ENCODE peak calls at places on chromosomes 16 and 17, in seven cellular contexts. One of them, this sample, is unnamed.

GRCh38 chr16:74832228-74832627 is 57.6 kb upstream of the FA2H start:
- DNase-seq in stimulated activated CD8-positive, alpha-beta memory T cell treated with anti-CD3 and anti-CD28 coated beads, Interleukin-4, amount 100 ng/mL, for 1 hour: no peak
- DNase-seq in adipocyte: no peak
- DNase-seq in ELR: no peak
- DNase-seq in fibroblast of pulmonary artery: no peak
- DNase-seq in right cardiac atrium: no peak
- DNase-seq in EL: no peak
- DNase-seq in this sample: no peak

GRCh38 chr16:56600398-56600999 is 7.9 kb upstream of the MT2A start:
- DNase-seq in stimulated activated CD8-positive, alpha-beta memory T cell treated with anti-CD3 and anti-CD28 coated beads, Interleukin-4, amount 100 ng/mL, for 1 hour: no peak
- DNase-seq in right cardiac atrium: no peak
- DNase-seq in EL: peak
- DNase-seq in ELR: peak
- DNase-seq in adipocyte: peak
- DNase-seq in fibroblast of pulmonary artery: peak
- DNase-seq in this sample: peak

GRCh38 chr16:85627835-85628556 is 14.9 kb downstream of the GSE1 start:
- DNase-seq in ELR: no peak
- DNase-seq in EL: no peak
- DNase-seq in stimulated activated CD8-positive, alpha-beta memory T cell treated with anti-CD3 and anti-CD28 coated beads, Interleukin-4, amount 100 ng/mL, for 1 hour: no peak
- DNase-seq in fibroblast of pulmonary artery: no peak
- DNase-seq in adipocyte: no peak
- DNase-seq in right cardiac atrium: no peak
- DNase-seq in this sample: no peak

GRCh38 chr17:35778641-35779196 is 16.7 kb downstream of the MMP28 start:
- DNase-seq in adipocyte: peak
- DNase-seq in ELR: no peak
- DNase-seq in right cardiac atrium: no peak
- DNase-seq in fibroblast of pulmonary artery: no peak
- DNase-seq in stimulated activated CD8-positive, alpha-beta memory T cell treated with anti-CD3 and anti-CD28 coated beads, Interleukin-4, amount 100 ng/mL, for 1 hour: no peak
- DNase-seq in EL: no peak
- DNase-seq in this sample: peak

GRCh38 chr16:50680556-50680893 is 587 bp downstream of the SNX20 start:
- DNase-seq in ELR: no peak
- DNase-seq in right cardiac atrium: no peak
- DNase-seq in adipocyte: no peak
- DNase-seq in stimulated activated CD8-positive, alpha-beta memory T cell treated with anti-CD3 and anti-CD28 coated beads, Interleukin-4, amount 100 ng/mL, for 1 hour: no peak
- DNase-seq in fibroblast of pulmonary artery: no peak
- DNase-seq in EL: no peak
- DNase-seq in this sample: no peak

GRCh38 chr17:1713878-1714487 is 3.8 kb upstream of the TLCD2 start:
- DNase-seq in adipocyte: peak
- DNase-seq in ELR: peak
- DNase-seq in fibroblast of pulmonary artery: peak
- DNase-seq in stimulated activated CD8-positive, alpha-beta memory T cell treated with anti-CD3 and anti-CD28 coated beads, Interleukin-4, amount 100 ng/mL, for 1 hour: no peak
- DNase-seq in EL: peak
- DNase-seq in right cardiac atrium: no peak
- DNase-seq in this sample: peak

GRCh38 chr17:19296786-19297778 is 59.9 kb downstream of the EPN2 start:
- DNase-seq in adipocyte: no peak
- DNase-seq in right cardiac atrium: no peak
- DNase-seq in EL: no peak
- DNase-seq in stimulated activated CD8-positive, alpha-beta memory T cell treated with anti-CD3 and anti-CD28 coated beads, Interleukin-4, amount 100 ng/mL, for 1 hour: no peak
- DNase-seq in ELR: no peak
- DNase-seq in fibroblast of pulmonary artery: no peak
- DNase-seq in this sample: no peak

GRCh38 chr16:66300037-66300436 is 66.5 kb upstream of the CDH5 start:
- DNase-seq in stimulated activated CD8-positive, alpha-beta memory T cell treated with anti-CD3 and anti-CD28 coated beads, Interleukin-4, amount 100 ng/mL, for 1 hour: no peak
- DNase-seq in EL: no peak
- DNase-seq in fibroblast of pulmonary artery: no peak
- DNase-seq in right cardiac atrium: no peak
- DNase-seq in ELR: no peak
- DNase-seq in adipocyte: no peak
- DNase-seq in this sample: no peak

GRCh38 chr17:61002316-61002736 is 324.7 kb downstream of the BCAS3 start:
- DNase-seq in stimulated activated CD8-positive, alpha-beta memory T cell treated with anti-CD3 and anti-CD28 coated beads, Interleukin-4, amount 100 ng/mL, for 1 hour: no peak
- DNase-seq in right cardiac atrium: no peak
- DNase-seq in adipocyte: peak
- DNase-seq in fibroblast of pulmonary artery: peak
- DNase-seq in EL: peak
- DNase-seq in ELR: peak
- DNase-seq in this sample: peak

GRCh38 chr16:35598696-35599332 is 2139.4 kb downstream of the TP53TG3F start:
- DNase-seq in stimulated activated CD8-positive, alpha-beta memory T cell treated with anti-CD3 and anti-CD28 coated beads, Interleukin-4, amount 100 ng/mL, for 1 hour: no peak
- DNase-seq in adipocyte: no peak
- DNase-seq in right cardiac atrium: no peak
- DNase-seq in EL: no peak
- DNase-seq in ELR: no peak
- DNase-seq in fibroblast of pulmonary artery: no peak
- DNase-seq in this sample: no peak

GRCh38 chr17:16040710-16041251 is 41.2 kb downstream of the TTC19 start:
- DNase-seq in right cardiac atrium: no peak
- DNase-seq in stimulated activated CD8-positive, alpha-beta memory T cell treated with anti-CD3 and anti-CD28 coated beads, Interleukin-4, amount 100 ng/mL, for 1 hour: no peak
- DNase-seq in adipocyte: peak
- DNase-seq in EL: peak
- DNase-seq in fibroblast of pulmonary artery: peak
- DNase-seq in ELR: peak
- DNase-seq in this sample: peak

GRCh38 chr17:46042248-46042647 is 43.2 kb downstream of the STH start:
- DNase-seq in right cardiac atrium: no peak
- DNase-seq in stimulated activated CD8-positive, alpha-beta memory T cell treated with anti-CD3 and anti-CD28 coated beads, Interleukin-4, amount 100 ng/mL, for 1 hour: no peak
- DNase-seq in ELR: no peak
- DNase-seq in EL: no peak
- DNase-seq in fibroblast of pulmonary artery: no peak
- DNase-seq in adipocyte: no peak
- DNase-seq in this sample: no peak

GRCh38 chr16:47037746-47038458 is 64.4 kb upstream of the DNAJA2 start:
- DNase-seq in EL: peak
- DNase-seq in right cardiac atrium: peak
- DNase-seq in fibroblast of pulmonary artery: peak
- DNase-seq in stimulated activated CD8-positive, alpha-beta memory T cell treated with anti-CD3 and anti-CD28 coated beads, Interleukin-4, amount 100 ng/mL, for 1 hour: peak
- DNase-seq in adipocyte: peak
- DNase-seq in ELR: peak
- DNase-seq in this sample: peak

GRCh38 chr16:81693047-81693446 is 86.0 kb upstream of the PLCG2 start:
- DNase-seq in adipocyte: no peak
- DNase-seq in EL: peak
- DNase-seq in ELR: no peak
- DNase-seq in fibroblast of pulmonary artery: no peak
- DNase-seq in stimulated activated CD8-positive, alpha-beta memory T cell treated with anti-CD3 and anti-CD28 coated beads, Interleukin-4, amount 100 ng/mL, for 1 hour: no peak
- DNase-seq in right cardiac atrium: peak
- DNase-seq in this sample: no peak

GRCh38 chr16:4317471-4318170 is 1.8 kb downstream of the GLIS2 start:
- DNase-seq in right cardiac atrium: peak
- DNase-seq in EL: peak
- DNase-seq in ELR: no peak
- DNase-seq in adipocyte: peak
- DNase-seq in fibroblast of pulmonary artery: no peak
- DNase-seq in stimulated activated CD8-positive, alpha-beta memory T cell treated with anti-CD3 and anti-CD28 coated beads, Interleukin-4, amount 100 ng/mL, for 1 hour: no peak
- DNase-seq in this sample: no peak

GRCh38 chr16:5649762-5650445 is 552.3 kb upstream of the EEF2KMT start:
- DNase-seq in adipocyte: no peak
- DNase-seq in ELR: no peak
- DNase-seq in right cardiac atrium: no peak
- DNase-seq in stimulated activated CD8-positive, alpha-beta memory T cell treated with anti-CD3 and anti-CD28 coated beads, Interleukin-4, amount 100 ng/mL, for 1 hour: no peak
- DNase-seq in EL: no peak
- DNase-seq in fibroblast of pulmonary artery: no peak
- DNase-seq in this sample: no peak

GRCh38 chr17:40996829-40997228 is 2.9 kb upstream of the KRTAP3-3 start:
- DNase-seq in fibroblast of pulmonary artery: no peak
- DNase-seq in adipocyte: no peak
- DNase-seq in stimulated activated CD8-positive, alpha-beta memory T cell treated with anti-CD3 and anti-CD28 coated beads, Interleukin-4, amount 100 ng/mL, for 1 hour: no peak
- DNase-seq in EL: no peak
- DNase-seq in ELR: peak
- DNase-seq in right cardiac atrium: no peak
- DNase-seq in this sample: peak

GRCh38 chr17:47889734-47890529 is 6.1 kb upstream of the SP2 start:
- DNase-seq in ELR: peak
- DNase-seq in right cardiac atrium: peak
- DNase-seq in EL: peak
- DNase-seq in adipocyte: peak
- DNase-seq in fibroblast of pulmonary artery: peak
- DNase-seq in stimulated activated CD8-positive, alpha-beta memory T cell treated with anti-CD3 and anti-CD28 coated beads, Interleukin-4, amount 100 ng/mL, for 1 hour: peak
- DNase-seq in this sample: peak

GRCh38 chr16:89381788-89382187 is 108.6 kb downstream of the ANKRD11 start:
- DNase-seq in fibroblast of pulmonary artery: no peak
- DNase-seq in stimulated activated CD8-positive, alpha-beta memory T cell treated with anti-CD3 and anti-CD28 coated beads, Interleukin-4, amount 100 ng/mL, for 1 hour: no peak
- DNase-seq in right cardiac atrium: no peak
- DNase-seq in adipocyte: no peak
- DNase-seq in EL: no peak
- DNase-seq in ELR: no peak
- DNase-seq in this sample: no peak

GRCh38 chr16:81185416-81185815 is 53.1 kb upstream of the BCO1 start:
- DNase-seq in ELR: no peak
- DNase-seq in stimulated activated CD8-positive, alpha-beta memory T cell treated with anti-CD3 and anti-CD28 coated beads, Interleukin-4, amount 100 ng/mL, for 1 hour: no peak
- DNase-seq in adipocyte: no peak
- DNase-seq in fibroblast of pulmonary artery: no peak
- DNase-seq in EL: no peak
- DNase-seq in right cardiac atrium: no peak
- DNase-seq in this sample: no peak

GRCh38 chr16:2159052-2159838 is 3.7 kb downstream of the TRAF7 start:
- DNase-seq in right cardiac atrium: peak
- DNase-seq in stimulated activated CD8-positive, alpha-beta memory T cell treated with anti-CD3 and anti-CD28 coated beads, Interleukin-4, amount 100 ng/mL, for 1 hour: no peak
- DNase-seq in EL: no peak
- DNase-seq in fibroblast of pulmonary artery: peak
- DNase-seq in adipocyte: no peak
- DNase-seq in ELR: no peak
- DNase-seq in this sample: peak

GRCh38 chr17:17416400-17417360 is 60.1 kb upstream of the MED9 start:
- DNase-seq in right cardiac atrium: peak
- DNase-seq in fibroblast of pulmonary artery: peak
- DNase-seq in EL: peak
- DNase-seq in ELR: peak
- DNase-seq in stimulated activated CD8-positive, alpha-beta memory T cell treated with anti-CD3 and anti-CD28 coated beads, Interleukin-4, amount 100 ng/mL, for 1 hour: no peak
- DNase-seq in adipocyte: peak
- DNase-seq in this sample: peak

GRCh38 chr17:11925271-11926021 is 71.8 kb downstream of the ZNF18 start:
- DNase-seq in adipocyte: no peak
- DNase-seq in EL: no peak
- DNase-seq in stimulated activated CD8-positive, alpha-beta memory T cell treated with anti-CD3 and anti-CD28 coated beads, Interleukin-4, amount 100 ng/mL, for 1 hour: no peak
- DNase-seq in ELR: no peak
- DNase-seq in right cardiac atrium: peak
- DNase-seq in fibroblast of pulmonary artery: no peak
- DNase-seq in this sample: no peak

GRCh38 chr17:55911186-55911585 is 160.3 kb downstream of the PCTP start:
- DNase-seq in adipocyte: no peak
- DNase-seq in EL: no peak
- DNase-seq in stimulated activated CD8-positive, alpha-beta memory T cell treated with anti-CD3 and anti-CD28 coated beads, Interleukin-4, amount 100 ng/mL, for 1 hour: no peak
- DNase-seq in ELR: no peak
- DNase-seq in fibroblast of pulmonary artery: no peak
- DNase-seq in right cardiac atrium: no peak
- DNase-seq in this sample: no peak

GRCh38 chr16:31135535-31136286 is at the start of gene PRSS8:
- DNase-seq in adipocyte: no peak
- DNase-seq in EL: no peak
- DNase-seq in ELR: no peak
- DNase-seq in right cardiac atrium: no peak
- DNase-seq in stimulated activated CD8-positive, alpha-beta memory T cell treated with anti-CD3 and anti-CD28 coated beads, Interleukin-4, amount 100 ng/mL, for 1 hour: no peak
- DNase-seq in fibroblast of pulmonary artery: no peak
- DNase-seq in this sample: no peak

GRCh38 chr17:75695830-75696271 is 25.4 kb upstream of the ITGB4 start:
- DNase-seq in fibroblast of pulmonary artery: no peak
- DNase-seq in right cardiac atrium: peak
- DNase-seq in EL: no peak
- DNase-seq in ELR: no peak
- DNase-seq in adipocyte: no peak
- DNase-seq in stimulated activated CD8-positive, alpha-beta memory T cell treated with anti-CD3 and anti-CD28 coated beads, Interleukin-4, amount 100 ng/mL, for 1 hour: no peak
- DNase-seq in this sample: no peak

GRCh38 chr17:33091271-33091670 is 99.6 kb downstream of the SPACA3 start:
- DNase-seq in EL: no peak
- DNase-seq in fibroblast of pulmonary artery: no peak
- DNase-seq in ELR: no peak
- DNase-seq in right cardiac atrium: no peak
- DNase-seq in stimulated activated CD8-positive, alpha-beta memory T cell treated with anti-CD3 and anti-CD28 coated beads, Interleukin-4, amount 100 ng/mL, for 1 hour: no peak
- DNase-seq in adipocyte: no peak
- DNase-seq in this sample: no peak

GRCh38 chr17:83006515-83007455 is 72.6 kb upstream of the METRNL start:
- DNase-seq in stimulated activated CD8-positive, alpha-beta memory T cell treated with anti-CD3 and anti-CD28 coated beads, Interleukin-4, amount 100 ng/mL, for 1 hour: no peak
- DNase-seq in EL: no peak
- DNase-seq in right cardiac atrium: no peak
- DNase-seq in ELR: no peak
- DNase-seq in adipocyte: peak
- DNase-seq in fibroblast of pulmonary artery: no peak
- DNase-seq in this sample: no peak

GRCh38 chr16:50535506-50536257 is 12.5 kb upstream of the NKD1 start:
- DNase-seq in right cardiac atrium: no peak
- DNase-seq in stimulated activated CD8-positive, alpha-beta memory T cell treated with anti-CD3 and anti-CD28 coated beads, Interleukin-4, amount 100 ng/mL, for 1 hour: no peak
- DNase-seq in ELR: no peak
- DNase-seq in EL: no peak
- DNase-seq in fibroblast of pulmonary artery: no peak
- DNase-seq in adipocyte: no peak
- DNase-seq in this sample: no peak

GRCh38 chr16:28186752-28187151 is 25.0 kb downstream of the XPO6 start:
- DNase-seq in right cardiac atrium: no peak
- DNase-seq in fibroblast of pulmonary artery: no peak
- DNase-seq in ELR: peak
- DNase-seq in stimulated activated CD8-positive, alpha-beta memory T cell treated with anti-CD3 and anti-CD28 coated beads, Interleukin-4, amount 100 ng/mL, for 1 hour: no peak
- DNase-seq in EL: peak
- DNase-seq in adipocyte: peak
- DNase-seq in this sample: peak

GRCh38 chr17:18245038-18245776 is 13.3 kb downstream of the FLII start:
- DNase-seq in right cardiac atrium: no peak
- DNase-seq in stimulated activated CD8-positive, alpha-beta memory T cell treated with anti-CD3 and anti-CD28 coated beads, Interleukin-4, amount 100 ng/mL, for 1 hour: no peak
- DNase-seq in EL: no peak
- DNase-seq in fibroblast of pulmonary artery: no peak
- DNase-seq in adipocyte: no peak
- DNase-seq in ELR: no peak
- DNase-seq in this sample: no peak

GRCh38 chr16:3950343-3951193 is 70.1 kb upstream of the CREBBP start:
- DNase-seq in ELR: peak
- DNase-seq in right cardiac atrium: peak
- DNase-seq in EL: peak
- DNase-seq in adipocyte: peak
- DNase-seq in stimulated activated CD8-positive, alpha-beta memory T cell treated with anti-CD3 and anti-CD28 coated beads, Interleukin-4, amount 100 ng/mL, for 1 hour: no peak
- DNase-seq in fibroblast of pulmonary artery: peak
- DNase-seq in this sample: peak

This sample was measured in HCEC 1CT.